ENCODE peak calls at places on chromosomes 2 and 18, in nine cellular contexts. N is activated CD4-positive, alpha-beta T cell treated with anti-CD3 and anti-CD28 coated beads for 24 hours; W is endodermal cell; Z is CD4-positive, alpha-beta T cell; S is left lobe of liver; F is activated CD4-positive, CD25-positive, alpha-beta regulatory T cell; H is HTR-8/SVneo; D is lung microvascular endothelial cell; P is NCI-H2029. K is an unnamed sample.

GRCh38 chr18:61470111-61470673 is 137.0 kb downstream of the CDH20 start:
- DNase-seq in H (no peak), D (no peak), F (no peak), P (no peak), N (no peak), Z (no peak), W (no peak), S (no peak), K (no peak)

GRCh38 chr2:1620081-1620480 is 124.2 kb downstream of the PXDN start:
- DNase-seq in H (no peak), W (no peak), F (no peak), Z (no peak), D (no peak), N (no peak), P (no peak), S (no peak), K (no peak)

GRCh38 chr2:174195253-174195652 is 53.1 kb downstream of the OLA1 start:
- DNase-seq in S (no peak), P (no peak), F (no peak), D (no peak), W (no peak), H (no peak), N (no peak), Z (no peak), K (no peak)

GRCh38 chr2:128366746-128367511 is 48.3 kb upstream of the HS6ST1 start:
- DNase-seq in Z (no peak), F (no peak), P (no peak), S (no peak), W (peak), D (no peak), H (no peak), N (no peak), K (no peak)

GRCh38 chr2:168851674-168852320 is 38.4 kb downstream of the SPC25 start:
- DNase-seq in D (peak), P (no peak), N (no peak), W (no peak), S (no peak), H (peak), F (no peak), Z (no peak), K (no peak)

GRCh38 chr2:143177081-143177786 is 48.0 kb downstream of the ARHGAP15 start:
- DNase-seq in F (no peak), P (no peak), S (no peak), D (no peak), N (no peak), H (peak), Z (no peak), W (no peak), K (no peak)

GRCh38 chr18:4172491-4172890 is 282.6 kb downstream of the DLGAP1 start:
- DNase-seq in S (no peak), F (no peak), Z (no peak), D (no peak), N (no peak), H (no peak), W (no peak), P (no peak), K (peak)

GRCh38 chr18:22563098-22563707 is 145.5 kb upstream of the CTAGE1 start:
- DNase-seq in W (peak), N (no peak), P (peak), Z (no peak), D (peak), F (no peak), S (no peak), H (peak), K (no peak)

GRCh38 chr18:51398104-51398503 is 200.6 kb upstream of the MEX3C start:
- DNase-seq in W (no peak), H (no peak), D (no peak), S (no peak), P (no peak), N (no peak), Z (no peak), F (no peak), K (no peak)

GRCh38 chr2:204828191-204828590 is 282.9 kb downstream of the PARD3B start:
- DNase-seq in S (no peak), Z (no peak), P (no peak), H (no peak), N (no peak), F (no peak), W (no peak), D (no peak), K (no peak)

GRCh38 chr2:36468463-36469266 is 113.1 kb downstream of the CRIM1 start:
- DNase-seq in W (no peak), H (no peak), S (no peak), D (peak), F (no peak), N (no peak), Z (no peak), P (no peak), K (no peak)

GRCh38 chr2:171712051-171712450 is 24.8 kb downstream of the DYNC1I2 start:
- DNase-seq in N (no peak), Z (no peak), P (no peak), S (no peak), H (peak), D (peak), F (no peak), W (no peak), K (no peak)

GRCh38 chr18:28175930-28176673 is 828 bp downstream of the CDH2 start:
- DNase-seq in N (no peak), F (no peak), H (peak), P (peak), D (peak), S (peak), Z (no peak), W (peak), K (peak)

GRCh38 chr2:86219896-86220295 is 20.6 kb downstream of the MRPL35 start:
- DNase-seq in W (no peak), N (no peak), F (no peak), D (no peak), S (no peak), P (no peak), H (no peak), Z (no peak), K (no peak)

GRCh38 chr18:13416848-13417247 is 198.3 kb downstream of the LDLRAD4 start:
- DNase-seq in P (peak), W (no peak), F (no peak), Z (no peak), D (no peak), N (no peak), H (no peak), S (no peak), K (no peak)

GRCh38 chr2:160994141-160995002 is 165.9 kb upstream of the TANK start:
- DNase-seq in S (peak), H (peak), P (peak), W (peak), Z (peak), D (peak), N (peak), F (peak), K (peak)

GRCh38 chr2:186349508-186349907 is 136.6 kb upstream of the ZC3H15 start:
- DNase-seq in P (no peak), N (no peak), F (no peak), D (peak), S (no peak), Z (no peak), H (peak), W (no peak), K (no peak)

K was measured in occipital lobe.